ENCODE peak calls at places on chromosome 20, in six cellular contexts. W is upper lobe of left lung, D is heart left ventricle, Z is endothelial cell of umbilical vein, X is spleen, F is tibial nerve. K is an unnamed sample.

GRCh38 chr20:50146732-50147662 is 6.5 kb downstream of the PEDS1 start:
- DNase-seq in X (peak; percentile 92), Z (peak; percentile 84), W (peak; percentile 82), F (no peak), D (no peak), K (no peak)

GRCh38 chr20:21360686-21361085 is 36.6 kb downstream of the NKX2-4 start:
- DNase-seq in X (no peak), F (no peak), Z (peak; percentile 25), W (no peak), D (no peak), K (no peak)

GRCh38 chr20:13028673-13029072 is 19.9 kb downstream of the SPTLC3 start:
- DNase-seq in X (no peak), W (no peak), F (no peak), D (no peak), Z (no peak), K (no peak)

GRCh38 chr20:56417911-56418310 is 5.9 kb downstream of the CASS4 start:
- DNase-seq in X (no peak), W (no peak), D (no peak), Z (no peak), F (no peak), K (peak; percentile 26)

GRCh38 chr20:41172296-41173140 is 35.2 kb downstream of the PLCG1 start:
- DNase-seq in W (no peak), X (peak; percentile 69), F (no peak), Z (no peak), D (no peak), K (no peak)

GRCh38 chr20:6583134-6583738 is 184.2 kb upstream of the BMP2 start:
- DNase-seq in W (no peak), D (peak; percentile 33), Z (peak; percentile 78), X (peak; percentile 54), F (peak; percentile 56), K (peak; percentile 4)

GRCh38 chr20:52247548-52247947 is 56.0 kb upstream of the ZFP64 start:
- DNase-seq in D (no peak), W (no peak), X (no peak), Z (no peak), F (no peak), K (no peak)

GRCh38 chr20:12965212-12965879 is 43.4 kb upstream of the SPTLC3 start:
- DNase-seq in Z (no peak), X (no peak), F (no peak), W (no peak), D (no peak), K (no peak)

GRCh38 chr20:51121901-51122412 is 99.0 kb upstream of the KCNG1 start:
- DNase-seq in Z (no peak), W (no peak), X (no peak), F (no peak), D (no peak), K (peak; percentile 70)

GRCh38 chr20:15100506-15101160 is 763.2 kb upstream of the FLRT3 start:
- DNase-seq in X (no peak), F (no peak), Z (no peak), W (no peak), D (no peak), K (no peak)

GRCh38 chr20:2300420-2300819 is 4.6 kb downstream of the TGM3 start:
- DNase-seq in Z (no peak), F (no peak), W (no peak), D (no peak), X (no peak), K (no peak)

GRCh38 chr20:13302647-13303425 is 81.8 kb downstream of the ISM1 start:
- DNase-seq in X (no peak), Z (peak; percentile 21), W (no peak), F (no peak), D (no peak), K (peak; percentile 28)

GRCh38 chr20:41150664-41151063 is 13.3 kb downstream of the PLCG1 start:
- DNase-seq in D (peak; percentile 25), X (no peak), W (no peak), Z (peak; percentile 96), F (no peak), K (no peak)

GRCh38 chr20:31673943-31674463 is 36.3 kb downstream of the COX4I2 start:
- DNase-seq in W (no peak), Z (no peak), X (no peak), F (no peak), D (no peak), K (no peak)

GRCh38 chr20:31675828-31676533 is 38.3 kb downstream of the COX4I2 start:
- DNase-seq in W (no peak), D (no peak), F (no peak), X (peak; percentile 80), Z (peak; percentile 57), K (peak; percentile 39)

GRCh38 chr20:31676534-31677030 is 38.9 kb downstream of the COX4I2 start:
- DNase-seq in Z (no peak), W (no peak), D (no peak), X (no peak), F (no peak), K (no peak)

GRCh38 chr20:31673435-31673834 is 35.7 kb downstream of the COX4I2 start:
- DNase-seq in D (no peak), W (no peak), Z (no peak), F (no peak), X (no peak), K (no peak)

GRCh38 chr20:31674895-31675827 is 37.4 kb downstream of the COX4I2 start:
- DNase-seq in X (peak; percentile 91), Z (peak; percentile 84), F (peak; percentile 60), W (no peak), D (peak; percentile 81), K (peak; percentile 51)
- TF ChIP-seq POLR2A in X (no peak), Z (peak; percentile 27), F (no peak), W (no peak), D (no peak), K (no peak)

DNA sequence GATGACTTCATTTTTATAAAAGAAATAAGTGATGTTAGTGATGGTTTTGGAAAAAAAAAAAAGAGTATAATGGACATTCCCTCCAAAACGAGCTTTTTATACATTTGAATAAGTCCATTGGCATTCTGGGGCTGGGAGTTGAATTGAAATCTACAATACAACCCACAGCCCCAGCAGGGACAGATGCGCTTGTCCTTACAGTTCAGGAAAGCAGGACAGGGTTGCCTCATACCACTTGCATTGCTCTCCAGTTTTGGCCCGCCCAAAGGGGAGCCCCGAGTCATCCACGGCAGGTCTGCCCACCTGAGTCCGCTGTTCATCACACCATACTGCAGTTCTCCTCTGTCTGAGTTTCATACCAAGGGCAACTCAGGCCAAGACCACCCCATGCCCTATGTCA is 46.2 kb downstream of the VAPB start:
- DNase-seq in D (no peak), F (no peak), X (no peak), W (no peak), Z (no peak), K (no peak)
- TF ChIP-seq POLR2A in D (no peak), F (no peak), X (no peak), W (no peak), Z (no peak), K (no peak)

GRCh38 chr20:62804021-62804631 is 509 bp upstream of the OGFR start:
- DNase-seq in Z (no peak), W (no peak), D (no peak), F (no peak), X (peak; percentile 89), K (no peak)

GRCh38 chr20:62805711-62806382 is 1.2 kb downstream of the OGFR start:
- DNase-seq in Z (no peak), W (peak; percentile 83), F (peak; percentile 48), X (peak; percentile 91), D (peak; percentile 74), K (no peak)

GRCh38 chr20:62805365-62805710 is 703 bp downstream of the OGFR start:
- DNase-seq in F (no peak), Z (no peak), X (peak; percentile 89), D (no peak), W (no peak), K (no peak)

GRCh38 chr20:62806383-62807050 is 1.9 kb downstream of the OGFR start:
- DNase-seq in Z (no peak), D (no peak), W (peak; percentile 29), X (no peak), F (no peak), K (no peak)

DNA sequence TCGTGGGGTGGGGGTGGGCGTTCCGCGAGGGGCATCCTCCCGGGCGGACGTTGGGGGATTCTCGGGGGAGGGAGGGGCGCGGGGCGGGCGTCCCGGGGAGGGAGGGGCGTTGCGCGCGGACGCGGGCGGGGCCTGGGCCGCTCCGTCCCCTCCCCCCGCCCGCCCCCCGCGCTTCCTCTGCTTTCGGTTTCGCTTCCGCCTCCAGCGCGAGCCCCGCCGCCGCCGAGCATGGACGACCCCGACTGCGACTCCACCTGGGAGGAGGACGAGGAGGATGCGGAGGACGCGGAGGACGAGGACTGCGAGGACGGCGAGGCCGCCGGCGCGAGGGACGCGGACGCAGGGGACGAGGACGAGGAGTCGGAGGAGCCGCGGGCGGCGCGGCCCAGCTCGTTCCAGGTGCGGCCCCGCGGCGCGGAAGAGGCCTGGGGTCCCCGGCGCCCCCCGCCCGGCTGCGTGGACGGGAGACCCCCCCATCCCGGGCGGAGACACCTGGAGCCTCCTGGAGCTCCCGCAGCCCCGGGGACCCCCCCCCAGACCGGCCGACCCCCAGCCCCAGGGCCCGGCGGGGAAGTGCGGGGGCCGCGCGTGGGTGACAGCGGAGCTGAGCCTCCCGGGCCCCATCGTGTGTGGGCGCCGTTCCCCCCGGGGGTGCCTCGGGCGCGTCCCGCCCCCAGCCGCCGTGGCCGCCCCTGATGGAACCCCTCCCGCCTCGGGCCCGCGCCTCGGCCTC is at the start of gene OGFR:
- DNase-seq in W (peak; percentile 94), X (peak; percentile 94), F (peak; percentile 50), Z (peak; percentile 46), D (peak; percentile 78), K (no peak)
- TF ChIP-seq POLR2A in W (no peak), X (no peak), F (peak; percentile 18), Z (peak; percentile 24), D (peak; percentile 61), K (peak; percentile 78)

GRCh38 chr20:32360333-32360634 is 2.2 kb downstream of the ASXL1 start:
- DNase-seq in F (no peak), X (no peak), W (no peak), D (no peak), Z (no peak), K (no peak)

GRCh38 chr20:32357869-32358631 is at the start of gene ASXL1:
- DNase-seq in Z (peak; percentile 97), F (peak; percentile 89), X (peak; percentile 99), W (peak; percentile 98), D (peak; percentile 99), K (peak; percentile 89)

GRCh38 chr20:32359633-32360332 is 1.7 kb downstream of the ASXL1 start:
- DNase-seq in D (no peak), W (no peak), Z (peak; percentile 26), F (no peak), X (no peak), K (no peak)

GRCh38 chr20:32358632-32358882 is 426 bp downstream of the ASXL1 start:
- DNase-seq in Z (no peak), W (no peak), X (no peak), D (no peak), F (no peak), K (no peak)

DNA sequence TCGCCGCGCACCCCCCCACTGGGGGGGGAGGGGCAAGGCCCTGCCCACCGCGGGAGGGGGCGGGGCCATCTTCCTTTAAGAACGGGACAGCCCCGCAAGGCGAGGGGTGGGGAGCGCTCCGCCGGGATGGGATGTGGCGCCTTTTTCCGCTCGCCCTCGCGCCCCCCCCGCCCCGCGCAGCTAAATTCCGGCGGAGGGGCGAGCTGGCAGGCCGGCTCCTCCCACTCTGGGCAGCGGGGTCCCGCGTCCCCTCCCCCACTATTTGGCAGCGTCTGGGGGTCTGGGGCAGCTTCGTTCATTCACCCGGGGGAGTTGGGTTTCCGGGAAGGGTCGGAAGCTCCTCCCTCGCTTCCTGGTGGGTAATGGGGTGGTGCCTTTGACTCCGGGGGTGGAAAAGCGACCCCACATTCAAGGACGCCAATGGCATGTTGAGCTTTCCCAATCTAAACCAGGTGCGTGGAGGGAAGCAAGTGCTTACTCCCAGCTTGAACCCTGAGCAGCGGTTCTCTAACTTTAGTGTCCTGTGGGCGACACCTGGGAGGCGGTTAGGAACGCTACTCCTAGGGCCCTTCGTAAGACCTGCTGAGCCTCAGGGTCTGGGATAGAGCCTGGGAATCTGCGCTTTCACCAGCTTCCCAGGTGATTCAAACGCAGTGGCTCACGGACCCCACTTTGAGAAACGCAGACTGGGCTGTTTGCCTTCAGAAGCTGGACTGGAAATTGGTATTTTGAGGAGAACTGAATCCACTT is 927 bp downstream of the ASXL1 start:
- DNase-seq in W (peak; percentile 93), D (peak; percentile 84), Z (peak; percentile 63), F (peak; percentile 70), X (peak; percentile 94), K (no peak)
- TF ChIP-seq POLR2A in W (peak; percentile 57), D (peak; percentile 58), Z (peak; percentile 70), F (no peak), X (no peak), K (peak; percentile 86)